ENCODE peak calls at places on chromosomes 12 and 14, in nine cellular contexts. B is stimulated activated naive CD4-positive, alpha-beta T cell treated with Interleukin-2 at 50 U/mL for 16 hours; Q is RPMI8226; W is NCI-H774; H is fibroblast of pulmonary artery; C is choroid plexus epithelial cell; R is HFF-Myc; X is T-helper 2 cell; N is stimulated activated CD4-positive, alpha-beta T cell treated with anti-CD3 and anti-CD28 coated beads, Interleukin-2, amount 100 ng/mL, for 24 hours. L is an unnamed sample.

GRCh38 chr12:54359762-54360351 is 4.4 kb downstream of the GPR84 start:
- DNase-seq in B (no peak), W (no peak), Q (no peak), C (no peak), R (no peak), N (no peak), H (no peak), X (no peak), L (no peak)

GRCh38 chr14:55850803-55851202 is 267.4 kb upstream of the PELI2 start:
- DNase-seq in R (peak; percentile 17), C (peak; percentile 26), Q (no peak), W (no peak), B (no peak), X (no peak), H (peak; percentile 51), N (no peak), L (no peak)

GRCh38 chr12:132388379-132389015 is 59.1 kb upstream of the GALNT9 start:
- DNase-seq in Q (no peak), W (no peak), N (no peak), C (no peak), H (no peak), R (no peak), X (no peak), B (no peak), L (no peak)

GRCh38 chr12:26938660-26939185 is 453 bp downstream of the FGFR1OP2 start:
- DNase-seq in H (no peak), N (peak; percentile 38), R (no peak), W (no peak), X (peak; percentile 38), Q (peak; percentile 35), B (no peak), C (no peak), L (peak; percentile 71)

GRCh38 chr12:47758584-47758833 is 171 bp downstream of the RAPGEF3 start:
- DNase-seq in N (no peak), R (no peak), X (no peak), W (no peak), H (no peak), B (no peak), Q (no peak), C (no peak), L (no peak)

GRCh38 chr14:34693228-34693939 is 21.0 kb downstream of the CFL2 start:
- DNase-seq in W (peak; percentile 35), B (no peak), H (no peak), C (peak; percentile 19), X (peak; percentile 40), Q (peak; percentile 20), R (no peak), N (peak; percentile 21), L (peak; percentile 61)

GRCh38 chr12:111445311-111446043 is 39.8 kb downstream of the SH2B3 start:
- DNase-seq in N (no peak), X (no peak), Q (no peak), B (no peak), H (no peak), W (no peak), R (no peak), C (no peak), L (no peak)

GRCh38 chr14:76203086-76204001 is 51.6 kb downstream of the GPATCH2L start:
- DNase-seq in C (peak; percentile 99), X (no peak), Q (no peak), N (peak; percentile 2), H (peak; percentile 88), B (no peak), W (no peak), R (peak; percentile 74), L (no peak)

L was measured in Karpas-422.